ENCODE peak calls at places on chromosomes 13 and 19, in four cellular contexts. One of them, this sample, is unnamed.

GRCh38 chr19:16398530-16399241 is 73.1 kb downstream of the EPS15L1 start:
- DNase-seq in Calu3: no peak
- DNase-seq in CD8-positive, alpha-beta memory T cell: no peak
- DNase-seq in T-helper 9 cell: no peak
- DNase-seq in this sample: no peak

GRCh38 chr19:29576761-29577661 is 29.1 kb upstream of the POP4 start:
- DNase-seq in Calu3: no peak
- DNase-seq in CD8-positive, alpha-beta memory T cell: no peak
- DNase-seq in T-helper 9 cell: no peak
- DNase-seq in this sample: no peak

GRCh38 chr13:32087955-32088747 is 56.6 kb downstream of the FRY start:
- DNase-seq in Calu3: no peak
- DNase-seq in CD8-positive, alpha-beta memory T cell: no peak
- DNase-seq in T-helper 9 cell: no peak
- DNase-seq in this sample: no peak

GRCh38 chr19:13130886-13131490 is 12.9 kb downstream of the NACC1 start:
- DNase-seq in Calu3: no peak
- DNase-seq in CD8-positive, alpha-beta memory T cell: no peak
- DNase-seq in T-helper 9 cell: no peak
- DNase-seq in this sample: no peak

GRCh38 chr19:3507371-3508120 is 1.4 kb downstream of the FZR1 start:
- DNase-seq in Calu3: no peak
- DNase-seq in CD8-positive, alpha-beta memory T cell: peak
- DNase-seq in T-helper 9 cell: peak
- DNase-seq in this sample: no peak

GRCh38 chr13:76882431-76882830 is 3.8 kb downstream of the KCTD12 start:
- DNase-seq in Calu3: no peak
- DNase-seq in CD8-positive, alpha-beta memory T cell: no peak
- DNase-seq in T-helper 9 cell: no peak
- DNase-seq in this sample: no peak

GRCh38 chr13:106503272-106503671 is 32.2 kb downstream of the EFNB2 start:
- DNase-seq in Calu3: no peak
- DNase-seq in CD8-positive, alpha-beta memory T cell: no peak
- DNase-seq in T-helper 9 cell: no peak
- DNase-seq in this sample: no peak

GRCh38 chr13:52845334-52845761 is 3.1 kb downstream of the PCDH8 start:
- DNase-seq in Calu3: no peak
- DNase-seq in CD8-positive, alpha-beta memory T cell: no peak
- DNase-seq in T-helper 9 cell: no peak
- DNase-seq in this sample: peak

GRCh38 chr13:96652506-96652905 is 341.8 kb downstream of the OXGR1 start:
- DNase-seq in Calu3: no peak
- DNase-seq in CD8-positive, alpha-beta memory T cell: no peak
- DNase-seq in T-helper 9 cell: no peak
- DNase-seq in this sample: no peak

GRCh38 chr19:17966497-17967257 is at the start of gene KCNN1:
- DNase-seq in Calu3: no peak
- DNase-seq in CD8-positive, alpha-beta memory T cell: no peak
- DNase-seq in T-helper 9 cell: no peak
- DNase-seq in this sample: no peak

GRCh38 chr19:35030257-35031071 is at the start of gene SCN1B:
- DNase-seq in Calu3: peak
- DNase-seq in CD8-positive, alpha-beta memory T cell: peak
- DNase-seq in T-helper 9 cell: peak
- DNase-seq in this sample: peak

GRCh38 chr13:66528139-66528538 is 702.0 kb downstream of the PCDH9 start:
- DNase-seq in Calu3: no peak
- DNase-seq in CD8-positive, alpha-beta memory T cell: no peak
- DNase-seq in T-helper 9 cell: no peak
- DNase-seq in this sample: no peak

GRCh38 chr13:75635101-75635620 is 969 bp upstream of the LMO7 start:
- DNase-seq in Calu3: no peak
- DNase-seq in CD8-positive, alpha-beta memory T cell: peak
- DNase-seq in T-helper 9 cell: peak
- DNase-seq in this sample: no peak

This sample was measured in neuronal stem cell.